ENCODE peak calls at places on chromosomes 4 and X, in four cellular contexts. V, I, K and H are unnamed samples.

GRCh38 chr4:43337707-43338106 is 445.2 kb downstream of the GRXCR1 start:
- DNase-seq in V (no peak), K (peak; percentile 39), I (no peak), H (no peak)

GRCh38 chrX:40806511-40807220 is 71.3 kb upstream of the MED14 start:
- DNase-seq in V (no peak), I (no peak), K (no peak), H (no peak)

GRCh38 chr4:128916832-128917231 is 107.3 kb downstream of the JADE1 start:
- DNase-seq in I (no peak), K (no peak), V (no peak), H (peak; percentile 93)

GRCh38 chr4:9946171-9946570 is 75.1 kb downstream of the SLC2A9 start:
- DNase-seq in K (no peak), V (no peak), I (no peak), H (no peak)

GRCh38 chr4:337932-338758 is 531 bp downstream of the ZNF141 start:
- DNase-seq in K (peak; percentile 57), I (peak; percentile 10), V (no peak), H (peak; percentile 81)

GRCh38 chr4:66169341-66169740 is 499.1 kb upstream of the EPHA5 start:
- DNase-seq in K (peak; percentile 55), I (no peak), V (no peak), H (peak; percentile 4)

GRCh38 chrX:136910565-136911040 is 30.1 kb upstream of the RBMX start:
- DNase-seq in I (no peak), K (peak; percentile 16), V (no peak), H (no peak)

GRCh38 chr4:11073621-11074051 is 355.1 kb downstream of the HS3ST1 start:
- DNase-seq in I (no peak), V (no peak), K (peak; percentile 95), H (peak; percentile 29)

GRCh38 chr4:155599102-155599501 is 67.5 kb upstream of the GUCY1A1 start:
- DNase-seq in K (no peak), I (no peak), V (no peak), H (no peak)

GRCh38 chrX:10759400-10759799 is 139.0 kb upstream of the MID1 start:
- DNase-seq in K (no peak), V (no peak), I (no peak), H (no peak)

GRCh38 chr4:75781328-75781727 is 57.0 kb downstream of the USO1 start:
- DNase-seq in K (no peak), I (no peak), V (no peak), H (no peak)

GRCh38 chrX:68196939-68197791 is 236.1 kb downstream of the OPHN1 start:
- DNase-seq in K (peak; percentile 63), V (peak; percentile 1), I (peak; percentile 3), H (peak; percentile 62)

GRCh38 chrX:137747231-137747630 is 181.3 kb downstream of the ZIC3 start:
- DNase-seq in V (peak; percentile 25), I (no peak), K (no peak), H (no peak)